ENCODE peak calls at places on chromosomes 4 and X, in five cellular contexts. O is A549, I is sigmoid colon, V is tibial nerve, B is SK-N-SH. S is an unnamed sample. For H3K4me1, the result is how much of the 10 kb centered on the place peaks cover.

GRCh38 chrX:146456058-146456457 is 353.5 kb upstream of the CXorf51B start:
- DNase-seq in O (no peak), I (no peak), V (no peak), B (no peak), S (no peak)

GRCh38 chrX:154096140-154097002 is 1.1 kb downstream of the MECP2 start:
- DNase-seq in O (peak), I (no peak), V (no peak), B (no peak), S (no peak)

GRCh38 chrX:107025538-107025937 is 25.5 kb upstream of the MORC4 start:
- DNase-seq in O (peak), I (no peak), V (no peak), B (peak), S (no peak)

GRCh38 chr4:17490575-17491059 is 21.3 kb downstream of the QDPR start:
- DNase-seq in O (no peak), I (no peak), V (no peak), B (peak), S (no peak)

GRCh38 chrX:40244980-40245379 is 147.2 kb upstream of the BCOR start:
- DNase-seq in O (no peak), I (no peak), V (no peak), B (peak), S (no peak)

GRCh38 chr4:147717878-147718277 is 14.0 kb upstream of the ARHGAP10 start:
- DNase-seq in O (no peak), I (no peak), V (no peak), B (no peak), S (no peak)

GRCh38 chr4:8559524-8560264 is 20.5 kb upstream of the GPR78 start:
- DNase-seq in O (no peak), I (no peak), V (no peak), B (no peak), S (no peak)

GRCh38 chrX:68921937-68922456 is 93.2 kb downstream of the EFNB1 start:
- DNase-seq in O (no peak), I (no peak), V (no peak), B (no peak), S (no peak)

GRCh38 chr4:122898370-122899150 is 23.8 kb downstream of the NUDT6 start:
- DNase-seq in O (peak), I (no peak), V (no peak), B (no peak), S (no peak)

GRCh38 chr4:38069271-38069760 is 109.1 kb downstream of the PTTG2 start:
- DNase-seq in O (peak), I (no peak), V (no peak), B (peak), S (peak)

GRCh38 chr4:177699365-177700213 is 257.4 kb upstream of the AGA start:
- DNase-seq in O (peak), I (no peak), V (no peak), B (no peak), S (no peak)

GRCh38 chr4:163107754-163108153 is 58.9 kb downstream of the NAF1 start:
- DNase-seq in O (peak), I (no peak), V (no peak), B (no peak), S (no peak)

GRCh38 chrX:14489437-14489836 is 39.9 kb upstream of the GLRA2 start:
- DNase-seq in O (no peak), I (no peak), V (no peak), B (no peak), S (no peak)

GRCh38 chr4:173119818-173120217 is 48.8 kb upstream of the GALNT7 start:
- DNase-seq in O (peak), I (no peak), V (no peak), B (no peak), S (no peak)

GRCh38 chrX:7941390-7942042 is 14.3 kb upstream of the PNPLA4 start:
- DNase-seq in O (peak), I (no peak), V (no peak), B (no peak), S (peak)

GRCh38 chr4:170529760-170530440 is 440.1 kb upstream of the AADAT start:
- DNase-seq in O (no peak), I (no peak), V (no peak), B (no peak), S (no peak)

GRCh38 chrX:109822861-109823260 is 89.8 kb upstream of the ACSL4 start:
- DNase-seq in O (no peak), I (no peak), V (no peak), B (no peak), S (no peak)

DNA sequence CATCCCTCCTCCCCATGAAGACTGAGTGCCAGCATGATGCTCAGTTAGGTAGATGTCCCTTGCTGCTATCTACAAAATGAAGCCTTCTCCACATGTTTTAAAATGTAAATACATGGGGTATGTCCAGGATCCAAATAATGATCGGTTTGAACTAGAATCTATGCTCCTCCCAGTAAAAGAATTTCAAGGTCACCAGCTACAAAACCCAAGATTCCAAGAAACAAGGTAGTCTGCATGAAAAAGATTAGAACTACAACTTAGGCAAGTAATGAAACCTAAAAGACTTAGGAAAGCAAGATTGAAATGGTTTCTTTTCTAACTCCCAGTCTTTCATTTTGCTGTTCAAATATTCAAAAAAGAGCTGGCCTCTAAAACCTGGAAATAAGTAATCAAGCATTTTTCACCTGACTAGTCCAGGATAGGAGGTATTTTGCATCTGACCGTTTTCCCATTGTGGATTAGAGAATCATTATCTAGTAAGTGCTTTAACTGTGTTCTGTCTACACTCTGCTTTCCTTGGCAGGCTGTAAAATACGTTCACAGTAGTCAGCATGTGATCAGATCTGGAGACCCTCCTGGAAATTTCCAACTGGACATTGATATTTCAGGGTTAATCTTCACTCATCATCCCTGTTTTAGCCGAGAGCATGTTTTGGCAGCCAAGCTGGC is 57.4 kb downstream of the CC2D2A start:
- DNase-seq in O (no peak), I (no peak), V (no peak), B (no peak), S (no peak)
- TF ChIP-seq EP300 in O (no peak), I (no peak), V (no peak), B (no peak), S (no peak)

DNA sequence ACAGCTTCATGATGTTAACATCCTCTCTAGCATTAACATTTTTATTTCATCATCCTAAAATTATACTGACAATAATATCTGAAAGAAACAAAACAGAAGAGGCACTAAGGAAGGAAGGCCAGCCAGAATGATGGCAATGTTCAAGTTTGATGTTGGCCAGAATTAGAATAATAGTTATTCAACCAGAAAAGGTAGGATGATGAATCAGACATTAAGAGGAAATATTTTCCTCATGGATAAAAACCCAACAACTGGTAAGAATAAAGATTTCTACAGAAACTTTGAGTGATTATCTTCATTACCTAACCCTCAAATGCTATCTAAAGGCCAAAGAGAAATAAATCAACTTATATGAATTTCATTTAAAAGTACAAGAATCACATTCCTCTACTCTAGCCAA is 105.2 kb downstream of the PDE5A start:
- DNase-seq in O (no peak), I (no peak), V (no peak), B (no peak), S (no peak)
- H3K4me1 ChIP-seq in O (under half), I (under half), V (under half), B (under half), S (under half)

GRCh38 chrX:2924151-2924550 is 5.0 kb downstream of the ARSD start:
- DNase-seq in O (no peak), I (no peak), V (no peak), B (no peak), S (no peak)

GRCh38 chrX:2926664-2927275 is 2.4 kb downstream of the ARSD start:
- DNase-seq in O (no peak), I (no peak), V (no peak), B (no peak), S (no peak)

GRCh38 chrX:2921750-2922149 is 7.4 kb downstream of the ARSD start:
- DNase-seq in O (no peak), I (no peak), V (no peak), B (no peak), S (no peak)

GRCh38 chrX:2917767-2918166 is 11.4 kb downstream of the ARSD start:
- DNase-seq in O (no peak), I (no peak), V (no peak), B (no peak), S (no peak)

GRCh38 chrX:2921193-2921592 is 7.9 kb downstream of the ARSD start:
- DNase-seq in O (no peak), I (no peak), V (no peak), B (no peak), S (no peak)
- TF ChIP-seq EP300 in O (no peak), I (no peak), V (no peak), B (no peak), S (no peak)

GRCh38 chrX:24876782-24877315 is 138.9 kb downstream of the ARX start:
- DNase-seq in O (no peak), I (no peak), V (no peak), B (no peak), S (no peak)

GRCh38 chrX:24877854-24878650 is 137.7 kb downstream of the ARX start:
- DNase-seq in O (peak), I (no peak), V (no peak), B (no peak), S (no peak)

GRCh38 chrX:24874604-24875247 is 141.0 kb downstream of the ARX start:
- DNase-seq in O (peak), I (no peak), V (no peak), B (no peak), S (no peak)

DNA sequence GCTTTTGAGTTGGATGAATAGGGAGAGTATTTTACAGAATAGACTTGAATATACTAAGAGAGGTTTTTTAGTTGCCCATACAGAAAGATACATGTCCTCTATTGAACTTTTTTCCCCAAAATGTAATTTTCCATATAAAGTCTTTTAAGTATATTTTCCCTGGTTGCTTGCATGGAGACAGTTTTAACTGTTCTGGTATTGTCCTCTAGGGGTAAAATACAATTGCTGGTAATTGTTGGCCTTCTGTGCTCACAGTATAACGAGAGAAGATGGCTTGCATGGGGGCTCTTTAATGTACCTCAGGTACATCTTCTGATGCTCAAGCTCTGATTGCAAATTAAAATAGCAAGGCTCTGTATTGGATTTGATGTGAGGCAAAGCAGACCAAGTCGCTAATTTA is 136.1 kb downstream of the ARX start:
- DNase-seq in O (no peak), I (no peak), V (no peak), B (no peak), S (no peak)
- H3K4me1 ChIP-seq in O (half or more), I (under half), V (under half), B (under half), S (under half)

DNA sequence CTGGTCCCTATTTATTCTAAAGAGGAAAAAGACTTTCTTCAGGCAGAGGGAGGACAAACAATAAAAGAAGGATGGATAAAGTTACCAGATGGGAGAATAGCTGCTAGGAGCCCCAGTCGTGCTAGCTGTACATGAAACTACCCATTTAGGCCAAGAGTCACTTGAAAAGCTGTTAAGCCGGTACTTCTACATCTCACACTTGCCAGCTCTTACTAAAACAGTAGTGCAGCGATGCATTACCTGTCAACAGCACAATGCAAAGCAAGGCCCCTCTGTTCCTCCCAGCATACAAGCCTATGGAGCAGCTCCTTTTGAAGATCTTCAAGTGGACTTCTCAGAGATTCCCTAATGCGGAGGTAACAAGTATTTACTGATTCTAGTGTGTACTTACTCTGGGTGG is 1138.8 kb downstream of the ARAP2 start:
- DNase-seq in O (no peak), I (no peak), V (no peak), B (no peak), S (no peak)
- TF ChIP-seq EP300 in O (no peak), I (no peak), V (no peak), B (no peak), S (no peak)

GRCh38 chr4:152081024-152081423 is 320.2 kb upstream of the GATB start:
- DNase-seq in O (no peak), I (no peak), V (no peak), B (no peak), S (no peak)
- H3K4me1 ChIP-seq in O (under half), I (under half), V (under half), B (under half), S (under half)